ENCODE peak calls at places on chromosomes 16 and 17, in five cellular contexts. Z, F, L, W and A are unnamed samples.

GRCh38 chr16:62870554-62870953 is 834.3 kb upstream of the CDH8 start:
- DNase-seq in Z (no peak), F (no peak), L (no peak), W (no peak), A (peak)

GRCh38 chr16:81155769-81156168 is 59.6 kb upstream of the GCSH start:
- DNase-seq in Z (no peak), F (no peak), L (no peak), W (no peak), A (no peak)

GRCh38 chr17:50944054-50944901 is 78.1 kb upstream of the TOB1 start:
- DNase-seq in Z (peak), F (peak), L (no peak), W (no peak), A (no peak)

GRCh38 chr17:12302711-12303110 is 282.0 kb downstream of the MAP2K4 start:
- DNase-seq in Z (no peak), F (no peak), L (no peak), W (no peak), A (no peak)

GRCh38 chr17:68198931-68199836 is 48.7 kb upstream of the AMZ2 start:
- DNase-seq in Z (no peak), F (no peak), L (no peak), W (no peak), A (peak)

GRCh38 chr17:19460695-19461094 is 49.7 kb downstream of the RNF112 start:
- DNase-seq in Z (no peak), F (peak), L (no peak), W (no peak), A (no peak)

GRCh38 chr17:18262641-18263040 is 2.2 kb downstream of the MIEF2 start:
- DNase-seq in Z (no peak), F (no peak), L (no peak), W (no peak), A (no peak)

GRCh38 chr17:81601525-81602120 is 35.3 kb downstream of the NPLOC4 start:
- DNase-seq in Z (peak), F (no peak), L (no peak), W (no peak), A (peak)

GRCh38 chr17:62627904-62628603 is 584 bp downstream of the MRC2 start:
- DNase-seq in Z (peak), F (peak), L (no peak), W (no peak), A (peak)

GRCh38 chr16:81928975-81929374 is 82.3 kb downstream of the SDR42E1 start:
- DNase-seq in Z (no peak), F (no peak), L (no peak), W (no peak), A (peak)

GRCh38 chr16:70289229-70290098 is at the start of gene AARS1:
- DNase-seq in Z (peak), F (peak), L (peak), W (peak), A (peak)

GRCh38 chr16:3188925-3189825 is 1.2 kb downstream of the OR1F1 start:
- DNase-seq in Z (peak), F (no peak), L (no peak), W (no peak), A (peak)

GRCh38 chr17:21176996-21177395 is 37.0 kb downstream of the TMEM11 start:
- DNase-seq in Z (no peak), F (peak), L (no peak), W (no peak), A (no peak)

GRCh38 chr17:79109584-79109983 is 35.0 kb downstream of the ENGASE start:
- DNase-seq in Z (no peak), F (no peak), L (no peak), W (no peak), A (no peak)

GRCh38 chr17:66863820-66864219 is 28.9 kb downstream of the CACNG5 start:
- DNase-seq in Z (no peak), F (no peak), L (no peak), W (no peak), A (no peak)

GRCh38 chr16:29720703-29721102 is 25.1 kb downstream of the C16orf54 start:
- DNase-seq in Z (peak), F (no peak), L (no peak), W (no peak), A (no peak)

GRCh38 chr16:72380283-72380682 is 208.3 kb upstream of the PMFBP1 start:
- DNase-seq in Z (peak), F (no peak), L (no peak), W (no peak), A (no peak)

GRCh38 chr16:86532526-86532815 is 22.1 kb downstream of the FOXF1 start:
- DNase-seq in Z (no peak), F (peak), L (no peak), W (no peak), A (no peak)

GRCh38 chr16:10922328-10923145 is 19.7 kb downstream of the DEXI start:
- DNase-seq in Z (peak), F (peak), L (no peak), W (peak), A (no peak)

GRCh38 chr16:56357765-56358322 is 67.5 kb downstream of the AMFR start:
- DNase-seq in Z (peak), F (peak), L (no peak), W (no peak), A (no peak)

GRCh38 chr16:81558077-81558443 is 113.5 kb downstream of the CMIP start:
- DNase-seq in Z (no peak), F (no peak), L (no peak), W (no peak), A (no peak)

GRCh38 chr17:19812407-19812806 is 55.3 kb downstream of the ULK2 start:
- DNase-seq in Z (peak), F (no peak), L (no peak), W (no peak), A (peak)

GRCh38 chr16:88293097-88293496 is 89.7 kb upstream of the ZNF469 start:
- DNase-seq in Z (no peak), F (no peak), L (no peak), W (no peak), A (no peak)

GRCh38 chr17:39036009-39036408 is 68.8 kb upstream of the FBXO47 start:
- DNase-seq in Z (no peak), F (no peak), L (no peak), W (no peak), A (no peak)

GRCh38 chr16:84518804-84519341 is 14.4 kb upstream of the MEAK7 start:
- DNase-seq in Z (no peak), F (no peak), L (no peak), W (no peak), A (no peak)

GRCh38 chr17:44266402-44267164 is 1.4 kb downstream of the SLC4A1 start:
- DNase-seq in Z (no peak), F (no peak), L (no peak), W (no peak), A (no peak)

GRCh38 chr17:60493847-60494321 is 32.2 kb downstream of the APPBP2 start:
- DNase-seq in Z (no peak), F (no peak), L (no peak), W (no peak), A (no peak)

GRCh38 chr17:21096874-21097273 is 29.9 kb upstream of the DHRS7B start:
- DNase-seq in Z (no peak), F (no peak), L (no peak), W (no peak), A (no peak)

GRCh38 chr17:55005520-55005919 is 37.0 kb downstream of the STXBP4 start:
- DNase-seq in Z (peak), F (no peak), L (no peak), W (no peak), A (peak)

GRCh38 chr17:18988546-18989173 is 15.9 kb downstream of the FAM83G start:
- DNase-seq in Z (no peak), F (no peak), L (no peak), W (no peak), A (no peak)

GRCh38 chr16:67148221-67148620 is 2.6 kb downstream of the B3GNT9 start:
- DNase-seq in Z (no peak), F (no peak), L (no peak), W (no peak), A (no peak)

GRCh38 chr17:43871947-43872690 is 25.1 kb downstream of the CD300LG start:
- DNase-seq in Z (no peak), F (no peak), L (no peak), W (no peak), A (peak)

GRCh38 chr16:84294196-84295142 is at the start of gene WFDC1:
- DNase-seq in Z (peak), F (peak), L (no peak), W (no peak), A (no peak)

GRCh38 chr17:27968206-27968732 is 74.2 kb upstream of the NLK start:
- DNase-seq in Z (no peak), F (no peak), L (no peak), W (no peak), A (no peak)

DNA sequence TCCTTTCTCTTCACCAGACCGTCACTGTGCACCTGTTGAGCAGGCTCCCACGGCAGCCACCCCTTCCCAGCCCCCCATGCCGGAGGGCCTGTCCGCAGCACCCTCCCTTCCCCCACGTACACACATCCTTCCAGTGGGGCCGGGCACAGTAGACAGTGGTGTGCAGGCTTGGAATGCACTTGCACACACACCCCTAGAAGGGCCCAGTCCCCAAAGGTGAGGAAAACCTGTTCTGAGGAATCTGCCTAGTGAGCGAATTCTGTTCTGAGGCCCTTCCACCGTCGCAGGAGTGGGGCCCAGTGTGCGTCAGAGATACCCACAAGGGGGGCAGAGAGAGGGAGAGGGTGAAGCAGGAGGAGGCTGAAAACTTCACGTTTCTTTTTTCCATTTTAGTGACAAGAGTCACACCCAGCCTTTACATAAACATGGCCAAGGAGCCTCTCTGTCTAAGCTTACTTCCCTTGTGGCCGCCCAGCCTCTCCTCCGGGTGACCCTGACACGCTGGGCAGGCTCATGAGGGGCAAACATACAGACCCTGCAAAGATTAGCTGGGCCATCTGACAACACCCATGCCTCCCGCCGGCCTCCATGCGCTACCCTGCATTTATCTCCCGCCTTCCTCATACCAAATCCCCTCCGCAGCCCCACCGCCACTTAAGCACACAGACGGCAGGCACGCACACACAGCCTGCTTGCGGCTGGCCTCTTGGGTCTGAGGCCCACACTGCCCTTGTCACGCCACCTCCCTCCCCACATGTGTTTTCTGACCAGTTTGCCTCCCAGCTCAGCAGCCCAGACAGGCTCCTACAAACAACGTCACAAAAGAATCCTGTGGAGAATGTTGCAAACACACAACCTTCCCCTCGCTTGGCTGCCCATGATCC is 1.8 kb downstream of the ZBTB4 start:
- DNase-seq in Z (peak), F (peak), L (no peak), W (no peak), A (peak)
- H3K4me3 ChIP-seq in Z (peak), F (peak), L (peak), W (peak), A (peak)

GRCh38 chr17:975321-975982 is 4.1 kb downstream of the NXN start:
- DNase-seq in Z (no peak), F (no peak), L (no peak), W (no peak), A (no peak)
- H3K4me3 ChIP-seq in Z (no peak), F (no peak), L (no peak), W (no peak), A (no peak)

DNA sequence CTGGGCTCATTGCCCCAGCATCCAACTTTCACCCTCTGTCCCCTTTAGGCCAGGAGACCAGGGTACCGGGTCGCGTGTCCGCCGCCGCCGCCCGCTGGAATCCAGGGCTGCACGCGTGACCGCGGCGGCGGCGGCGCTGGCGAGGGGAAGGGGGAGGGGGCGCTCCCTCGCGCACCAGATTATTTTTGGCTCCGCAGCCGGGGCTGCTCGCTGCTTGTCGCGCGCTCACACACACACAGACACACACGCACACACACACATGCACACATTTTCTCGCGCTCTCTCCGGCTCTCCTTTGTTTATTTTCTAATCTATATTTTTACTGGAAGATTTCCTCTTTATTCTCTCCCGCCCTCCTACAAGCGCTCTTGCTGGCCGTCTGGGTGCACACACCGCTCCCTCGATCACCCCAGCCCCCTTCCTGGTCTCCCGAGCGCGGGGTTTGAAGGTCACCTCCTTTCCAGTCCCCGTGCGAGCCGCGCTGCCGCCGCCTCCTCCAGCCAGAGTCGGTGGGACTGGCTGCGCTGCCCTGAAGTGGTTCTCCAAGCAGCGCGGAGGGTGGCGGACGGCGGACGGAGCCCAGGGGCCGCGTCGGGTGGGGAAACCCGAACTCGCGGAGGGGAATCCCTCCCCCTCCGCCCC is 921.4 kb upstream of the EEF2KMT start:
- DNase-seq in Z (no peak), F (no peak), L (no peak), W (no peak), A (no peak)
- H3K4me3 ChIP-seq in Z (peak), F (no peak), L (no peak), W (no peak), A (no peak)

GRCh38 chr17:5584383-5584951 is at the start of gene NLRP1:
- DNase-seq in Z (peak), F (peak), L (peak), W (peak), A (peak)
- H3K4me3 ChIP-seq in Z (no peak), F (peak), L (no peak), W (peak), A (peak)

GRCh38 chr16:57384248-57385070 is 12.2 kb downstream of the CX3CL1 start:
- DNase-seq in Z (no peak), F (no peak), L (no peak), W (no peak), A (no peak)
- H3K4me3 ChIP-seq in Z (no peak), F (no peak), L (no peak), W (no peak), A (no peak)